ENCODE peak calls at places on chromosomes 2 and 18, in eight cellular contexts. One of them, this sample, is unnamed.

GRCh38 chr18:68447286-68447685 is 267.6 kb downstream of the TMX3 start:
- DNase-seq in A549: no peak
- DNase-seq in nephron progenitor cell: no peak
- DNase-seq in glutamatergic neuron: no peak
- DNase-seq in uterus: no peak
- DNase-seq in RKO: no peak
- DNase-seq in fibroblast of lung: peak
- DNase-seq in activated T-helper 1 cell treated with anti-CD3 and anti-CD28 coated beads, Interleukin-12 subunit alpha, Interleukin-12 subunit beta, Interleukin-2, Interleukin-4 antibody, amounts not matched to agents 30 ng/mL and 10 ng/mL and 1 ng/mL, durations not matched to agents 14 hours and 24 hours and 36 hours: no peak
- DNase-seq in this sample: no peak

GRCh38 chr2:181741756-181742155 is 61.4 kb upstream of the NEUROD1 start:
- DNase-seq in A549: no peak
- DNase-seq in nephron progenitor cell: no peak
- DNase-seq in glutamatergic neuron: no peak
- DNase-seq in uterus: no peak
- DNase-seq in RKO: peak
- DNase-seq in fibroblast of lung: peak
- DNase-seq in activated T-helper 1 cell treated with anti-CD3 and anti-CD28 coated beads, Interleukin-12 subunit alpha, Interleukin-12 subunit beta, Interleukin-2, Interleukin-4 antibody, amounts not matched to agents 30 ng/mL and 10 ng/mL and 1 ng/mL, durations not matched to agents 14 hours and 24 hours and 36 hours: no peak
- DNase-seq in this sample: no peak

GRCh38 chr2:69789129-69789528 is 40.3 kb upstream of the GMCL1 start:
- DNase-seq in A549: peak
- DNase-seq in nephron progenitor cell: peak
- DNase-seq in glutamatergic neuron: no peak
- DNase-seq in uterus: peak
- DNase-seq in RKO: peak
- DNase-seq in fibroblast of lung: peak
- DNase-seq in activated T-helper 1 cell treated with anti-CD3 and anti-CD28 coated beads, Interleukin-12 subunit alpha, Interleukin-12 subunit beta, Interleukin-2, Interleukin-4 antibody, amounts not matched to agents 30 ng/mL and 10 ng/mL and 1 ng/mL, durations not matched to agents 14 hours and 24 hours and 36 hours: no peak
- DNase-seq in this sample: peak

GRCh38 chr18:55607763-55608162 is 19.8 kb upstream of the TCF4 start:
- DNase-seq in A549: no peak
- DNase-seq in nephron progenitor cell: no peak
- DNase-seq in glutamatergic neuron: no peak
- DNase-seq in uterus: no peak
- DNase-seq in RKO: no peak
- DNase-seq in fibroblast of lung: no peak
- DNase-seq in activated T-helper 1 cell treated with anti-CD3 and anti-CD28 coated beads, Interleukin-12 subunit alpha, Interleukin-12 subunit beta, Interleukin-2, Interleukin-4 antibody, amounts not matched to agents 30 ng/mL and 10 ng/mL and 1 ng/mL, durations not matched to agents 14 hours and 24 hours and 36 hours: no peak
- DNase-seq in this sample: no peak

GRCh38 chr2:240462073-240462703 is 26.7 kb downstream of the GPC1 start:
- DNase-seq in A549: no peak
- DNase-seq in nephron progenitor cell: peak
- DNase-seq in glutamatergic neuron: peak
- DNase-seq in uterus: peak
- DNase-seq in RKO: no peak
- DNase-seq in fibroblast of lung: no peak
- DNase-seq in activated T-helper 1 cell treated with anti-CD3 and anti-CD28 coated beads, Interleukin-12 subunit alpha, Interleukin-12 subunit beta, Interleukin-2, Interleukin-4 antibody, amounts not matched to agents 30 ng/mL and 10 ng/mL and 1 ng/mL, durations not matched to agents 14 hours and 24 hours and 36 hours: no peak
- DNase-seq in this sample: no peak

GRCh38 chr2:48248251-48248933 is 281.6 kb upstream of the STON1 start:
- DNase-seq in A549: peak
- DNase-seq in nephron progenitor cell: no peak
- DNase-seq in glutamatergic neuron: no peak
- DNase-seq in uterus: no peak
- DNase-seq in RKO: peak
- DNase-seq in fibroblast of lung: peak
- DNase-seq in activated T-helper 1 cell treated with anti-CD3 and anti-CD28 coated beads, Interleukin-12 subunit alpha, Interleukin-12 subunit beta, Interleukin-2, Interleukin-4 antibody, amounts not matched to agents 30 ng/mL and 10 ng/mL and 1 ng/mL, durations not matched to agents 14 hours and 24 hours and 36 hours: no peak
- DNase-seq in this sample: peak

GRCh38 chr18:21740724-21741510 is at the start of gene MIB1:
- DNase-seq in A549: peak
- DNase-seq in nephron progenitor cell: peak
- DNase-seq in glutamatergic neuron: peak
- DNase-seq in uterus: peak
- DNase-seq in RKO: no peak
- DNase-seq in fibroblast of lung: no peak
- DNase-seq in activated T-helper 1 cell treated with anti-CD3 and anti-CD28 coated beads, Interleukin-12 subunit alpha, Interleukin-12 subunit beta, Interleukin-2, Interleukin-4 antibody, amounts not matched to agents 30 ng/mL and 10 ng/mL and 1 ng/mL, durations not matched to agents 14 hours and 24 hours and 36 hours: no peak
- DNase-seq in this sample: no peak

GRCh38 chr18:63439334-63439733 is 17.1 kb upstream of the VPS4B start:
- DNase-seq in A549: peak
- DNase-seq in nephron progenitor cell: peak
- DNase-seq in glutamatergic neuron: peak
- DNase-seq in uterus: peak
- DNase-seq in RKO: peak
- DNase-seq in fibroblast of lung: peak
- DNase-seq in activated T-helper 1 cell treated with anti-CD3 and anti-CD28 coated beads, Interleukin-12 subunit alpha, Interleukin-12 subunit beta, Interleukin-2, Interleukin-4 antibody, amounts not matched to agents 30 ng/mL and 10 ng/mL and 1 ng/mL, durations not matched to agents 14 hours and 24 hours and 36 hours: peak
- DNase-seq in this sample: peak

GRCh38 chr2:108194409-108195132 is 45.2 kb upstream of the SULT1C3 start:
- DNase-seq in A549: no peak
- DNase-seq in nephron progenitor cell: no peak
- DNase-seq in glutamatergic neuron: no peak
- DNase-seq in uterus: no peak
- DNase-seq in RKO: peak
- DNase-seq in fibroblast of lung: no peak
- DNase-seq in activated T-helper 1 cell treated with anti-CD3 and anti-CD28 coated beads, Interleukin-12 subunit alpha, Interleukin-12 subunit beta, Interleukin-2, Interleukin-4 antibody, amounts not matched to agents 30 ng/mL and 10 ng/mL and 1 ng/mL, durations not matched to agents 14 hours and 24 hours and 36 hours: no peak
- DNase-seq in this sample: no peak

GRCh38 chr18:10739152-10739551 is 213.3 kb downstream of the NAPG start:
- DNase-seq in A549: no peak
- DNase-seq in nephron progenitor cell: no peak
- DNase-seq in glutamatergic neuron: no peak
- DNase-seq in uterus: no peak
- DNase-seq in RKO: no peak
- DNase-seq in fibroblast of lung: peak
- DNase-seq in activated T-helper 1 cell treated with anti-CD3 and anti-CD28 coated beads, Interleukin-12 subunit alpha, Interleukin-12 subunit beta, Interleukin-2, Interleukin-4 antibody, amounts not matched to agents 30 ng/mL and 10 ng/mL and 1 ng/mL, durations not matched to agents 14 hours and 24 hours and 36 hours: no peak
- DNase-seq in this sample: peak

GRCh38 chr2:27736890-27737204 is 34.7 kb upstream of the MRPL33 start:
- DNase-seq in A549: no peak
- DNase-seq in nephron progenitor cell: no peak
- DNase-seq in glutamatergic neuron: no peak
- DNase-seq in uterus: no peak
- DNase-seq in RKO: no peak
- DNase-seq in fibroblast of lung: no peak
- DNase-seq in activated T-helper 1 cell treated with anti-CD3 and anti-CD28 coated beads, Interleukin-12 subunit alpha, Interleukin-12 subunit beta, Interleukin-2, Interleukin-4 antibody, amounts not matched to agents 30 ng/mL and 10 ng/mL and 1 ng/mL, durations not matched to agents 14 hours and 24 hours and 36 hours: no peak
- DNase-seq in this sample: no peak

GRCh38 chr2:170885130-170885791 is 43.8 kb upstream of the GORASP2 start:
- DNase-seq in A549: no peak
- DNase-seq in nephron progenitor cell: no peak
- DNase-seq in glutamatergic neuron: no peak
- DNase-seq in uterus: no peak
- DNase-seq in RKO: no peak
- DNase-seq in fibroblast of lung: peak
- DNase-seq in activated T-helper 1 cell treated with anti-CD3 and anti-CD28 coated beads, Interleukin-12 subunit alpha, Interleukin-12 subunit beta, Interleukin-2, Interleukin-4 antibody, amounts not matched to agents 30 ng/mL and 10 ng/mL and 1 ng/mL, durations not matched to agents 14 hours and 24 hours and 36 hours: no peak
- DNase-seq in this sample: no peak

GRCh38 chr2:149038442-149039212 is at the start of gene LYPD6B:
- DNase-seq in A549: peak
- DNase-seq in nephron progenitor cell: peak
- DNase-seq in glutamatergic neuron: peak
- DNase-seq in uterus: no peak
- DNase-seq in RKO: no peak
- DNase-seq in fibroblast of lung: no peak
- DNase-seq in activated T-helper 1 cell treated with anti-CD3 and anti-CD28 coated beads, Interleukin-12 subunit alpha, Interleukin-12 subunit beta, Interleukin-2, Interleukin-4 antibody, amounts not matched to agents 30 ng/mL and 10 ng/mL and 1 ng/mL, durations not matched to agents 14 hours and 24 hours and 36 hours: no peak
- DNase-seq in this sample: no peak

GRCh38 chr18:25921677-25922421 is 168.6 kb downstream of the SS18 start:
- DNase-seq in A549: peak
- DNase-seq in nephron progenitor cell: no peak
- DNase-seq in glutamatergic neuron: peak
- DNase-seq in uterus: no peak
- DNase-seq in RKO: peak
- DNase-seq in fibroblast of lung: peak
- DNase-seq in activated T-helper 1 cell treated with anti-CD3 and anti-CD28 coated beads, Interleukin-12 subunit alpha, Interleukin-12 subunit beta, Interleukin-2, Interleukin-4 antibody, amounts not matched to agents 30 ng/mL and 10 ng/mL and 1 ng/mL, durations not matched to agents 14 hours and 24 hours and 36 hours: peak
- DNase-seq in this sample: no peak

GRCh38 chr2:84969511-84970265 is 1.3 kb upstream of the KCMF1 start:
- DNase-seq in A549: no peak
- DNase-seq in nephron progenitor cell: no peak
- DNase-seq in glutamatergic neuron: no peak
- DNase-seq in uterus: no peak
- DNase-seq in RKO: peak
- DNase-seq in fibroblast of lung: peak
- DNase-seq in activated T-helper 1 cell treated with anti-CD3 and anti-CD28 coated beads, Interleukin-12 subunit alpha, Interleukin-12 subunit beta, Interleukin-2, Interleukin-4 antibody, amounts not matched to agents 30 ng/mL and 10 ng/mL and 1 ng/mL, durations not matched to agents 14 hours and 24 hours and 36 hours: no peak
- DNase-seq in this sample: no peak

GRCh38 chr2:197183355-197183754 is 127.2 kb downstream of the ANKRD44 start:
- DNase-seq in A549: no peak
- DNase-seq in nephron progenitor cell: no peak
- DNase-seq in glutamatergic neuron: no peak
- DNase-seq in uterus: no peak
- DNase-seq in RKO: no peak
- DNase-seq in fibroblast of lung: peak
- DNase-seq in activated T-helper 1 cell treated with anti-CD3 and anti-CD28 coated beads, Interleukin-12 subunit alpha, Interleukin-12 subunit beta, Interleukin-2, Interleukin-4 antibody, amounts not matched to agents 30 ng/mL and 10 ng/mL and 1 ng/mL, durations not matched to agents 14 hours and 24 hours and 36 hours: no peak
- DNase-seq in this sample: no peak

GRCh38 chr18:911025-911424 is 6.4 kb downstream of the ADCYAP1 start:
- DNase-seq in A549: no peak
- DNase-seq in nephron progenitor cell: no peak
- DNase-seq in glutamatergic neuron: no peak
- DNase-seq in uterus: no peak
- DNase-seq in RKO: no peak
- DNase-seq in fibroblast of lung: no peak
- DNase-seq in activated T-helper 1 cell treated with anti-CD3 and anti-CD28 coated beads, Interleukin-12 subunit alpha, Interleukin-12 subunit beta, Interleukin-2, Interleukin-4 antibody, amounts not matched to agents 30 ng/mL and 10 ng/mL and 1 ng/mL, durations not matched to agents 14 hours and 24 hours and 36 hours: no peak
- DNase-seq in this sample: no peak

GRCh38 chr2:188324067-188324466 is 32.4 kb downstream of the GULP1 start:
- DNase-seq in A549: no peak
- DNase-seq in nephron progenitor cell: no peak
- DNase-seq in glutamatergic neuron: no peak
- DNase-seq in uterus: no peak
- DNase-seq in RKO: no peak
- DNase-seq in fibroblast of lung: peak
- DNase-seq in activated T-helper 1 cell treated with anti-CD3 and anti-CD28 coated beads, Interleukin-12 subunit alpha, Interleukin-12 subunit beta, Interleukin-2, Interleukin-4 antibody, amounts not matched to agents 30 ng/mL and 10 ng/mL and 1 ng/mL, durations not matched to agents 14 hours and 24 hours and 36 hours: no peak
- DNase-seq in this sample: no peak

GRCh38 chr2:236127010-236127409 is 41.2 kb downstream of the GBX2 start:
- DNase-seq in A549: no peak
- DNase-seq in nephron progenitor cell: no peak
- DNase-seq in glutamatergic neuron: no peak
- DNase-seq in uterus: no peak
- DNase-seq in RKO: peak
- DNase-seq in fibroblast of lung: no peak
- DNase-seq in activated T-helper 1 cell treated with anti-CD3 and anti-CD28 coated beads, Interleukin-12 subunit alpha, Interleukin-12 subunit beta, Interleukin-2, Interleukin-4 antibody, amounts not matched to agents 30 ng/mL and 10 ng/mL and 1 ng/mL, durations not matched to agents 14 hours and 24 hours and 36 hours: no peak
- DNase-seq in this sample: no peak

GRCh38 chr2:96267159-96267971 is 1.3 kb downstream of the CIAO1 start:
- DNase-seq in A549: peak
- DNase-seq in nephron progenitor cell: peak
- DNase-seq in glutamatergic neuron: peak
- DNase-seq in uterus: no peak
- DNase-seq in RKO: peak
- DNase-seq in fibroblast of lung: peak
- DNase-seq in activated T-helper 1 cell treated with anti-CD3 and anti-CD28 coated beads, Interleukin-12 subunit alpha, Interleukin-12 subunit beta, Interleukin-2, Interleukin-4 antibody, amounts not matched to agents 30 ng/mL and 10 ng/mL and 1 ng/mL, durations not matched to agents 14 hours and 24 hours and 36 hours: peak
- DNase-seq in this sample: no peak

GRCh38 chr2:117760916-117761315 is 53.6 kb upstream of the DDX18 start:
- DNase-seq in A549: no peak
- DNase-seq in nephron progenitor cell: no peak
- DNase-seq in glutamatergic neuron: no peak
- DNase-seq in uterus: no peak
- DNase-seq in RKO: no peak
- DNase-seq in fibroblast of lung: no peak
- DNase-seq in activated T-helper 1 cell treated with anti-CD3 and anti-CD28 coated beads, Interleukin-12 subunit alpha, Interleukin-12 subunit beta, Interleukin-2, Interleukin-4 antibody, amounts not matched to agents 30 ng/mL and 10 ng/mL and 1 ng/mL, durations not matched to agents 14 hours and 24 hours and 36 hours: no peak
- DNase-seq in this sample: no peak

GRCh38 chr2:168661404-168661869 is 141.0 kb upstream of the NOSTRIN start:
- DNase-seq in A549: no peak
- DNase-seq in nephron progenitor cell: peak
- DNase-seq in glutamatergic neuron: peak
- DNase-seq in uterus: no peak
- DNase-seq in RKO: no peak
- DNase-seq in fibroblast of lung: no peak
- DNase-seq in activated T-helper 1 cell treated with anti-CD3 and anti-CD28 coated beads, Interleukin-12 subunit alpha, Interleukin-12 subunit beta, Interleukin-2, Interleukin-4 antibody, amounts not matched to agents 30 ng/mL and 10 ng/mL and 1 ng/mL, durations not matched to agents 14 hours and 24 hours and 36 hours: no peak
- DNase-seq in this sample: no peak

GRCh38 chr2:159206736-159207380 is 79.6 kb downstream of the WDSUB1 start:
- DNase-seq in A549: no peak
- DNase-seq in nephron progenitor cell: no peak
- DNase-seq in glutamatergic neuron: no peak
- DNase-seq in uterus: no peak
- DNase-seq in RKO: no peak
- DNase-seq in fibroblast of lung: no peak
- DNase-seq in activated T-helper 1 cell treated with anti-CD3 and anti-CD28 coated beads, Interleukin-12 subunit alpha, Interleukin-12 subunit beta, Interleukin-2, Interleukin-4 antibody, amounts not matched to agents 30 ng/mL and 10 ng/mL and 1 ng/mL, durations not matched to agents 14 hours and 24 hours and 36 hours: no peak
- DNase-seq in this sample: no peak

GRCh38 chr2:145185696-145186095 is 665.8 kb upstream of the ZEB2 start:
- DNase-seq in A549: no peak
- DNase-seq in nephron progenitor cell: no peak
- DNase-seq in glutamatergic neuron: no peak
- DNase-seq in uterus: peak
- DNase-seq in RKO: no peak
- DNase-seq in fibroblast of lung: peak
- DNase-seq in activated T-helper 1 cell treated with anti-CD3 and anti-CD28 coated beads, Interleukin-12 subunit alpha, Interleukin-12 subunit beta, Interleukin-2, Interleukin-4 antibody, amounts not matched to agents 30 ng/mL and 10 ng/mL and 1 ng/mL, durations not matched to agents 14 hours and 24 hours and 36 hours: no peak
- DNase-seq in this sample: no peak

GRCh38 chr18:39325973-39326372 is 1760.4 kb upstream of the CELF4 start:
- DNase-seq in A549: no peak
- DNase-seq in nephron progenitor cell: no peak
- DNase-seq in glutamatergic neuron: no peak
- DNase-seq in uterus: no peak
- DNase-seq in RKO: no peak
- DNase-seq in fibroblast of lung: no peak
- DNase-seq in activated T-helper 1 cell treated with anti-CD3 and anti-CD28 coated beads, Interleukin-12 subunit alpha, Interleukin-12 subunit beta, Interleukin-2, Interleukin-4 antibody, amounts not matched to agents 30 ng/mL and 10 ng/mL and 1 ng/mL, durations not matched to agents 14 hours and 24 hours and 36 hours: no peak
- DNase-seq in this sample: no peak

GRCh38 chr18:55547705-55548056 is 40.3 kb downstream of the TCF4 start:
- DNase-seq in A549: no peak
- DNase-seq in nephron progenitor cell: no peak
- DNase-seq in glutamatergic neuron: no peak
- DNase-seq in uterus: no peak
- DNase-seq in RKO: no peak
- DNase-seq in fibroblast of lung: no peak
- DNase-seq in activated T-helper 1 cell treated with anti-CD3 and anti-CD28 coated beads, Interleukin-12 subunit alpha, Interleukin-12 subunit beta, Interleukin-2, Interleukin-4 antibody, amounts not matched to agents 30 ng/mL and 10 ng/mL and 1 ng/mL, durations not matched to agents 14 hours and 24 hours and 36 hours: no peak
- DNase-seq in this sample: no peak

GRCh38 chr2:158297606-158298005 is 158.9 kb downstream of the CCDC148 start:
- DNase-seq in A549: no peak
- DNase-seq in nephron progenitor cell: no peak
- DNase-seq in glutamatergic neuron: no peak
- DNase-seq in uterus: no peak
- DNase-seq in RKO: no peak
- DNase-seq in fibroblast of lung: peak
- DNase-seq in activated T-helper 1 cell treated with anti-CD3 and anti-CD28 coated beads, Interleukin-12 subunit alpha, Interleukin-12 subunit beta, Interleukin-2, Interleukin-4 antibody, amounts not matched to agents 30 ng/mL and 10 ng/mL and 1 ng/mL, durations not matched to agents 14 hours and 24 hours and 36 hours: no peak
- DNase-seq in this sample: no peak

GRCh38 chr2:180195847-180196246 is 188.8 kb upstream of the CWC22 start:
- DNase-seq in A549: no peak
- DNase-seq in nephron progenitor cell: no peak
- DNase-seq in glutamatergic neuron: no peak
- DNase-seq in uterus: no peak
- DNase-seq in RKO: no peak
- DNase-seq in fibroblast of lung: no peak
- DNase-seq in activated T-helper 1 cell treated with anti-CD3 and anti-CD28 coated beads, Interleukin-12 subunit alpha, Interleukin-12 subunit beta, Interleukin-2, Interleukin-4 antibody, amounts not matched to agents 30 ng/mL and 10 ng/mL and 1 ng/mL, durations not matched to agents 14 hours and 24 hours and 36 hours: no peak
- DNase-seq in this sample: no peak

GRCh38 chr2:95345415-95346235 is 48.5 kb downstream of the KCNIP3 start:
- DNase-seq in A549: peak
- DNase-seq in nephron progenitor cell: peak
- DNase-seq in glutamatergic neuron: peak
- DNase-seq in uterus: peak
- DNase-seq in RKO: peak
- DNase-seq in fibroblast of lung: peak
- DNase-seq in activated T-helper 1 cell treated with anti-CD3 and anti-CD28 coated beads, Interleukin-12 subunit alpha, Interleukin-12 subunit beta, Interleukin-2, Interleukin-4 antibody, amounts not matched to agents 30 ng/mL and 10 ng/mL and 1 ng/mL, durations not matched to agents 14 hours and 24 hours and 36 hours: peak
- DNase-seq in this sample: peak